ENCODE peak calls at places on chromosome 12, in ten cellular contexts. W is DMS153; N is epithelial cell of prostate; C is NCI-H2171; A is activated T-helper 1 cell treated with anti-CD3 and anti-CD28 coated beads, Interleukin-2, amount 50 U/mL, for 16 hours; R is psoas muscle; B is amniotic stem cell; J is HT-29; K is hepatic stellate cell; V is tibial artery. Q is an unnamed sample.

GRCh38 chr12:120229071-120229582 is 28.2 kb upstream of the RPLP0 start:
- DNase-seq in K (no peak), V (no peak), B (no peak), W (no peak), J (peak), N (no peak), C (no peak), R (no peak), A (no peak), Q (no peak)

GRCh38 chr12:121330195-121330594 is 22.0 kb downstream of the ANAPC5 start:
- DNase-seq in R (no peak), W (no peak), C (no peak), B (no peak), A (no peak), N (no peak), K (no peak), J (no peak), V (no peak), Q (no peak)

GRCh38 chr12:10339441-10339840 is 31.8 kb downstream of the KLRD1 start:
- DNase-seq in V (no peak), W (no peak), A (no peak), J (no peak), N (no peak), K (no peak), R (no peak), B (no peak), C (no peak), Q (no peak)

GRCh38 chr12:50066402-50066801 is 9.0 kb downstream of the ASIC1 start:
- DNase-seq in C (no peak), N (no peak), K (peak), J (no peak), V (peak), R (no peak), A (no peak), W (no peak), B (peak), Q (no peak)

GRCh38 chr12:116320839-116321238 is 43.3 kb upstream of the MED13L start:
- DNase-seq in V (no peak), B (no peak), K (peak), A (no peak), C (no peak), N (peak), J (no peak), R (no peak), W (no peak), Q (no peak)

GRCh38 chr12:131229426-131230339 is 276.0 kb downstream of the ADGRD1 start:
- DNase-seq in W (no peak), N (no peak), V (no peak), C (no peak), K (no peak), J (no peak), A (no peak), B (no peak), R (no peak), Q (no peak)

GRCh38 chr12:109268896-109269295 is 40.2 kb downstream of the FOXN4 start:
- DNase-seq in B (no peak), A (no peak), J (no peak), R (no peak), K (no peak), N (no peak), C (no peak), W (no peak), V (no peak), Q (no peak)

GRCh38 chr12:61220337-61220736 is 1039.9 kb upstream of the USP15 start:
- DNase-seq in A (no peak), B (no peak), K (no peak), R (no peak), J (no peak), C (no peak), V (no peak), N (no peak), W (no peak), Q (no peak)

GRCh38 chr12:98745578-98746391 is 100.7 kb downstream of the APAF1 start:
- DNase-seq in K (no peak), W (no peak), C (no peak), J (no peak), R (no peak), N (no peak), A (no peak), V (no peak), B (no peak), Q (no peak)

GRCh38 chr12:59452259-59452658 is 143.6 kb upstream of the SLC16A7 start:
- DNase-seq in J (no peak), A (no peak), B (no peak), W (no peak), C (no peak), K (peak), V (no peak), R (no peak), N (no peak), Q (no peak)

GRCh38 chr12:116454950-116455447 is 104.2 kb upstream of the MAP1LC3B2 start:
- DNase-seq in C (no peak), J (peak), W (no peak), R (no peak), V (no peak), A (no peak), K (peak), B (peak), N (peak), Q (no peak)

GRCh38 chr12:77845831-77846230 is 15.1 kb downstream of the NAV3 start:
- DNase-seq in R (no peak), A (no peak), C (peak), B (peak), J (peak), N (no peak), K (no peak), W (no peak), V (no peak), Q (no peak)

GRCh38 chr12:66055837-66056319 is 74.7 kb downstream of the LLPH start:
- DNase-seq in A (no peak), B (no peak), N (no peak), J (no peak), C (no peak), V (no peak), R (no peak), W (no peak), K (no peak), Q (no peak)

GRCh38 chr12:6104027-6104426 is 20.4 kb downstream of the VWF start:
- DNase-seq in V (no peak), A (no peak), N (no peak), B (no peak), R (no peak), J (no peak), C (peak), W (no peak), K (no peak), Q (no peak)

GRCh38 chr12:84922721-84923120 is 10.1 kb upstream of the SLC6A15 start:
- DNase-seq in W (no peak), N (peak), K (no peak), B (no peak), V (no peak), R (no peak), J (no peak), A (no peak), C (no peak), Q (no peak)

GRCh38 chr12:38508246-38508645 is 191.7 kb downstream of the ALG10B start:
- DNase-seq in R (no peak), B (no peak), N (peak), A (no peak), J (peak), V (no peak), C (no peak), K (no peak), W (no peak), Q (no peak)

GRCh38 chr12:65313704-65314317 is 35.3 kb downstream of the MSRB3 start:
- DNase-seq in K (no peak), W (no peak), A (no peak), C (peak), J (peak), B (no peak), R (no peak), V (no peak), N (no peak), Q (no peak)

GRCh38 chr12:1835178-1836131 is 15.1 kb downstream of the LRTM2 start:
- DNase-seq in J (no peak), C (peak), N (no peak), V (no peak), W (peak), R (peak), K (no peak), B (no peak), A (no peak), Q (no peak)

GRCh38 chr12:14833952-14834351 is 9.4 kb downstream of the ART4 start:
- DNase-seq in J (no peak), A (no peak), C (no peak), V (no peak), B (no peak), N (no peak), K (no peak), R (no peak), W (no peak), Q (no peak)